ENCODE peak calls at places on chromosomes 6 and 20, in four cellular contexts. G, O, D and K are unnamed samples.

GRCh38 chr6:166498228-166498627 is 88.2 kb downstream of the RAMACL start:
- DNase-seq in G (no peak), D (no peak), O (no peak), K (no peak)

GRCh38 chr6:45576648-45577624 is 199.2 kb upstream of the SUPT3H start:
- DNase-seq in O (no peak), G (no peak), D (no peak), K (no peak)

GRCh38 chr6:95685817-95686216 is 108.5 kb downstream of the MANEA start:
- DNase-seq in D (no peak), O (no peak), G (no peak), K (no peak)

GRCh38 chr6:32982702-32983492 is 14.5 kb downstream of the BRD2 start:
- DNase-seq in O (no peak), G (no peak), D (no peak), K (no peak)

GRCh38 chr6:157323114-157323923 is at the start of gene TMEM242:
- DNase-seq in D (peak), G (peak), O (peak), K (peak)

GRCh38 chr6:146546440-146546839 is 2.8 kb downstream of the RAB32 start:
- DNase-seq in D (peak), G (peak), O (peak), K (peak)

GRCh38 chr6:117601811-117602150 is 530 bp downstream of the GOPC start:
- DNase-seq in G (no peak), O (no peak), D (no peak), K (no peak)

GRCh38 chr6:41352907-41353306 is 17.5 kb downstream of the NCR2 start:
- DNase-seq in D (no peak), G (no peak), O (no peak), K (no peak)

GRCh38 chr20:24634855-24635254 is 165.4 kb downstream of the SYNDIG1 start:
- DNase-seq in G (no peak), D (peak), O (no peak), K (peak)

GRCh38 chr6:54191460-54191859 is 80.2 kb downstream of the MLIP start:
- DNase-seq in D (peak), O (no peak), G (no peak), K (peak)

GRCh38 chr6:40894962-40895799 is 143.8 kb downstream of the UNC5CL start:
- DNase-seq in O (peak), G (peak), D (peak), K (peak)

GRCh38 chr20:49568491-49569151 is 684 bp upstream of the PTGIS start:
- DNase-seq in D (no peak), G (peak), O (no peak), K (peak)

GRCh38 chr6:155158044-155158843 is 105.6 kb upstream of the CLDN20 start:
- DNase-seq in G (no peak), O (no peak), D (peak), K (no peak)

GRCh38 chr6:19991176-19991575 is 154.0 kb downstream of the ID4 start:
- DNase-seq in G (no peak), D (no peak), O (no peak), K (no peak)

GRCh38 chr6:83488448-83488847 is 23.9 kb upstream of the PRSS35 start:
- DNase-seq in O (no peak), G (no peak), D (no peak), K (no peak)

GRCh38 chr6:75494290-75494689 is 690 bp upstream of the FILIP1 start:
- DNase-seq in O (no peak), D (no peak), G (no peak), K (no peak)

GRCh38 chr20:53883098-53883762 is 187.2 kb downstream of the BCAS1 start:
- DNase-seq in D (peak), G (no peak), O (no peak), K (peak)

GRCh38 chr6:31652925-31653724 is 664 bp upstream of the BAG6 start:
- DNase-seq in G (peak), O (no peak), D (no peak), K (no peak)

GRCh38 chr6:48061630-48062029 is 49.4 kb downstream of the PTCHD4 start:
- DNase-seq in O (no peak), D (peak), G (no peak), K (peak)

GRCh38 chr6:105781248-105781647 is 304.9 kb upstream of the PRDM1 start:
- DNase-seq in D (peak), G (no peak), O (peak), K (no peak)

GRCh38 chr6:105594821-105595220 is 191.9 kb upstream of the PREP start:
- DNase-seq in D (peak), O (no peak), G (no peak), K (no peak)

GRCh38 chr6:125220712-125221111 is 67.1 kb downstream of the TPD52L1 start:
- DNase-seq in G (peak), D (no peak), O (no peak), K (no peak)

GRCh38 chr6:8182209-8182845 is 80.0 kb upstream of the EEF1E1 start:
- DNase-seq in D (no peak), G (no peak), O (no peak), K (no peak)

GRCh38 chr6:6781877-6782236 is 193.3 kb downstream of the LY86 start:
- DNase-seq in O (no peak), G (no peak), D (no peak), K (peak)

GRCh38 chr20:60007452-60007851 is 49.2 kb downstream of the CDH26 start:
- DNase-seq in O (no peak), G (no peak), D (no peak), K (no peak)

GRCh38 chr6:34531580-34532201 is 24.4 kb downstream of the SPDEF start:
- DNase-seq in G (peak), O (no peak), D (no peak), K (no peak)

GRCh38 chr6:115984809-115985208 is 75.9 kb downstream of the FRK start:
- DNase-seq in G (no peak), O (no peak), D (no peak), K (no peak)

GRCh38 chr20:41365785-41366545 is 653 bp downstream of the EMILIN3 start:
- DNase-seq in O (no peak), D (no peak), G (no peak), K (no peak)

GRCh38 chr6:37990762-37991525 is 171.4 kb downstream of the ZFAND3 start:
- DNase-seq in O (no peak), D (peak), G (no peak), K (peak)

GRCh38 chr20:63232235-63233060 is 3.3 kb upstream of the BIRC7 start:
- DNase-seq in G (no peak), D (peak), O (peak), K (peak)

GRCh38 chr6:5484692-5485091 is 223.4 kb downstream of the FARS2 start:
- DNase-seq in G (no peak), D (no peak), O (no peak), K (no peak)

GRCh38 chr20:35235881-35236280 is 9.4 kb downstream of the MMP24 start:
- DNase-seq in D (no peak), G (no peak), O (no peak), K (no peak)

GRCh38 chr20:50067018-50067417 is 45.9 kb downstream of the UBE2V1 start:
- DNase-seq in G (no peak), D (no peak), O (no peak), K (no peak)

GRCh38 chr6:25280617-25280990 is 1.4 kb downstream of the CARMIL1 start:
- DNase-seq in G (no peak), O (no peak), D (peak), K (no peak)

GRCh38 chr6:42704251-42704936 is 18.0 kb downstream of the PRPH2 start:
- DNase-seq in D (no peak), G (no peak), O (no peak), K (no peak)

GRCh38 chr20:4886771-4887527 is 114.4 kb downstream of the SLC23A2 start:
- DNase-seq in O (no peak), G (no peak), D (no peak), K (no peak)